ENCODE peak calls at places on chromosomes 11 and 22, in seven cellular contexts. U is stimulated activated CD8-positive, alpha-beta memory T cell treated with anti-CD3 and anti-CD28 coated beads, Interleukin-2, amount 100 ng/mL, for 48 hours; I is Kasumi-1; V is activated CD4-positive, CD25-positive, alpha-beta regulatory T cell; Q is nephron progenitor cell; T is CD8-positive, alpha-beta memory T cell; G is heart right ventricle. B is an unnamed sample.

GRCh38 chr11:3995307-3995706 is 99.3 kb upstream of the RRM1 start:
- DNase-seq in U (no peak), I (no peak), V (no peak), Q (no peak), T (no peak), G (no peak), B (no peak)

GRCh38 chr11:17734418-17734911 is at the start of gene KCNC1:
- DNase-seq in U (no peak), I (no peak), V (no peak), Q (peak), T (no peak), G (peak), B (peak)

GRCh38 chr22:47129902-47130301 is 367.5 kb downstream of the TBC1D22A start:
- DNase-seq in U (no peak), I (no peak), V (no peak), Q (no peak), T (no peak), G (no peak), B (no peak)

GRCh38 chr22:30872282-30873041 is 96.1 kb downstream of the MORC2 start:
- DNase-seq in U (no peak), I (no peak), V (no peak), Q (no peak), T (no peak), G (peak), B (peak)

GRCh38 chr11:133070053-133070713 is 462.1 kb downstream of the OPCML start:
- DNase-seq in U (no peak), I (no peak), V (no peak), Q (no peak), T (no peak), G (no peak), B (no peak)

GRCh38 chr11:124758355-124759267 is 3.5 kb downstream of the ESAM start:
- DNase-seq in U (peak), I (peak), V (no peak), Q (peak), T (peak), G (peak), B (peak)

GRCh38 chr11:29432719-29433325 is 584.0 kb downstream of the KCNA4 start:
- DNase-seq in U (no peak), I (peak), V (no peak), Q (no peak), T (no peak), G (no peak), B (peak)

GRCh38 chr22:27504854-27505253 is 296.7 kb downstream of the MN1 start:
- DNase-seq in U (no peak), I (no peak), V (no peak), Q (no peak), T (no peak), G (no peak), B (no peak)

GRCh38 chr11:129368889-129369672 is 6.6 kb upstream of the BARX2 start:
- DNase-seq in U (no peak), I (no peak), V (no peak), Q (no peak), T (no peak), G (no peak), B (no peak)

GRCh38 chr11:93935826-93936225 is 85.3 kb upstream of the HEPHL1 start:
- DNase-seq in U (no peak), I (no peak), V (no peak), Q (no peak), T (no peak), G (no peak), B (no peak)

GRCh38 chr11:66313321-66314185 is 3.3 kb downstream of the CD248 start:
- DNase-seq in U (no peak), I (no peak), V (no peak), Q (peak), T (no peak), G (no peak), B (peak)

GRCh38 chr22:46045459-46046298 is 68.7 kb upstream of the WNT7B start:
- DNase-seq in U (no peak), I (no peak), V (no peak), Q (no peak), T (no peak), G (no peak), B (no peak)

GRCh38 chr22:46827072-46827780 is 64.8 kb downstream of the TBC1D22A start:
- DNase-seq in U (no peak), I (no peak), V (no peak), Q (peak), T (no peak), G (no peak), B (peak)

GRCh38 chr11:72629266-72629665 is 45.0 kb downstream of the PDE2A start:
- DNase-seq in U (no peak), I (no peak), V (no peak), Q (no peak), T (no peak), G (peak), B (peak)

GRCh38 chr11:5380740-5381342 is 2.8 kb upstream of the OR51M1 start:
- DNase-seq in U (no peak), I (peak), V (no peak), Q (peak), T (no peak), G (no peak), B (peak)

GRCh38 chr11:75462117-75462653 is 29.2 kb upstream of the KLHL35 start:
- DNase-seq in U (no peak), I (no peak), V (no peak), Q (no peak), T (no peak), G (no peak), B (no peak)

GRCh38 chr11:103529217-103529684 is 420.0 kb downstream of the DYNC2H1 start:
- DNase-seq in U (no peak), I (no peak), V (no peak), Q (no peak), T (no peak), G (no peak), B (no peak)